ENCODE peak calls at places on chromosomes 11 and 22, in four cellular contexts. L is thoracic aorta, U is left kidney, R is SK-N-DZ. V is an unnamed sample.

GRCh38 chr22:37410174-37411055 is 16.9 kb downstream of the ELFN2 start:
- DNase-seq in L (no peak), U (no peak), R (no peak), V (no peak)

GRCh38 chr22:30643055-30643875 is 7.7 kb downstream of the SLC35E4 start:
- DNase-seq in L (no peak), U (no peak), R (no peak), V (no peak)

GRCh38 chr11:70129051-70129592 is 51.0 kb downstream of the ANO1 start:
- DNase-seq in L (no peak), U (no peak), R (no peak), V (no peak)

GRCh38 chr22:29369460-29369859 is 18.9 kb downstream of the AP1B1 start:
- DNase-seq in L (no peak), U (no peak), R (no peak), V (no peak)

GRCh38 chr22:35576671-35577070 is 36.0 kb downstream of the RASD2 start:
- DNase-seq in L (no peak), U (no peak), R (no peak), V (no peak)

GRCh38 chr11:78419327-78419726 is 1.7 kb upstream of the GAB2 start:
- DNase-seq in L (no peak), U (peak), R (no peak), V (no peak)

GRCh38 chr11:76838422-76839068 is 22.2 kb upstream of the ACER3 start:
- DNase-seq in L (no peak), U (peak), R (peak), V (no peak)

GRCh38 chr11:4123218-4123617 is 28.6 kb downstream of the RRM1 start:
- DNase-seq in L (no peak), U (no peak), R (no peak), V (no peak)

GRCh38 chr11:46710821-46711269 is 8.2 kb upstream of the F2 start:
- DNase-seq in L (peak), U (no peak), R (no peak), V (no peak)

GRCh38 chr11:10599388-10600175 is 31.1 kb upstream of the LYVE1 start:
- DNase-seq in L (no peak), U (peak), R (no peak), V (no peak)

GRCh38 chr11:5043385-5043784 is 2.9 kb upstream of the OR52J3 start:
- DNase-seq in L (no peak), U (no peak), R (no peak), V (no peak)

GRCh38 chr22:22061085-22062077 is 78.8 kb upstream of the TOP3B start:
- DNase-seq in L (no peak), U (no peak), R (no peak), V (no peak)

GRCh38 chr22:44326549-44326881 is 13.8 kb upstream of the SHISAL1 start:
- DNase-seq in L (no peak), U (no peak), R (no peak), V (no peak)

GRCh38 chr11:118572914-118573550 is 823 bp downstream of the ARCN1 start:
- DNase-seq in L (no peak), U (peak), R (no peak), V (no peak)

GRCh38 chr11:17506314-17506713 is 29.7 kb upstream of the ABCC8 start:
- DNase-seq in L (no peak), U (no peak), R (no peak), V (no peak)

GRCh38 chr11:3035333-3035732 is 21.9 kb downstream of the CARS1 start:
- DNase-seq in L (no peak), U (no peak), R (no peak), V (no peak)

GRCh38 chr11:65650547-65651338 is 12.0 kb downstream of the RELA start:
- DNase-seq in L (no peak), U (peak), R (no peak), V (no peak)

GRCh38 chr11:69050592-69051380 is 2.1 kb downstream of the TPCN2 start:
- DNase-seq in L (no peak), U (no peak), R (no peak), V (no peak)

GRCh38 chr11:108592591-108593213 is 866 bp downstream of the EXPH5 start:
- DNase-seq in L (peak), U (peak), R (peak), V (no peak)

GRCh38 chr11:124892750-124893454 is 4.8 kb downstream of the ROBO4 start:
- DNase-seq in L (no peak), U (no peak), R (no peak), V (no peak)

GRCh38 chr11:22703561-22703960 is 37.1 kb downstream of the GAS2 start:
- DNase-seq in L (no peak), U (peak), R (no peak), V (no peak)

GRCh38 chr22:23008887-23009286 is 61.4 kb upstream of the GNAZ start:
- DNase-seq in L (no peak), U (peak), R (no peak), V (no peak)

GRCh38 chr11:90496722-90497121 is 273.9 kb upstream of the CHORDC1 start:
- DNase-seq in L (no peak), U (no peak), R (no peak), V (no peak)

GRCh38 chr22:49137216-49137840 is 690.3 kb downstream of the BRD1 start:
- DNase-seq in L (no peak), U (no peak), R (peak), V (no peak)

GRCh38 chr22:37428649-37429586 is 1.6 kb upstream of the ELFN2 start:
- DNase-seq in L (no peak), U (peak), R (peak), V (peak)

GRCh38 chr11:77559686-77560425 is 29.9 kb upstream of the AQP11 start:
- DNase-seq in L (no peak), U (no peak), R (no peak), V (no peak)

GRCh38 chr11:112321521-112322172 is 61.0 kb upstream of the PLET1 start:
- DNase-seq in L (no peak), U (peak), R (no peak), V (no peak)

GRCh38 chr11:76553554-76554476 is 109.0 kb downstream of the EMSY start:
- DNase-seq in L (no peak), U (no peak), R (no peak), V (no peak)

GRCh38 chr11:114179234-114179941 is 116.8 kb upstream of the NNMT start:
- DNase-seq in L (peak), U (peak), R (no peak), V (no peak)

GRCh38 chr22:47055921-47056320 is 293.5 kb downstream of the TBC1D22A start:
- DNase-seq in L (no peak), U (peak), R (no peak), V (no peak)

GRCh38 chr22:23180893-23181762 is 819 bp downstream of the BCR start:
- DNase-seq in L (no peak), U (peak), R (no peak), V (no peak)

GRCh38 chr11:1939006-1939626 is 8.0 kb upstream of the MRPL23 start:
- DNase-seq in L (no peak), U (peak), R (peak), V (no peak)

GRCh38 chr22:23580586-23581251 is 629 bp upstream of the IGLL1 start:
- DNase-seq in L (no peak), U (no peak), R (no peak), V (no peak)

GRCh38 chr11:34218067-34218466 is 112.6 kb downstream of the NAT10 start:
- DNase-seq in L (no peak), U (no peak), R (no peak), V (no peak)

GRCh38 chr22:45731798-45732495 is 60.3 kb downstream of the ATXN10 start:
- DNase-seq in L (no peak), U (peak), R (no peak), V (no peak)

GRCh38 chr22:20145832-20146223 is 5.0 kb downstream of the CCDC188 start:
- DNase-seq in L (no peak), U (no peak), R (no peak), V (no peak)

V was measured in stimulated activated CD8-positive, alpha-beta memory T cell treated with anti-CD3 and anti-CD28 coated beads, Interleukin-4, amount 100 ng/mL, for 1 hour.